ENCODE peak calls at places on chromosomes 16 and 17, in six cellular contexts. F is HFFc6, I is dorsolateral prefrontal cortex, T is Calu3, N is chondrocyte, U is fibroblast of pulmonary artery. P is an unnamed sample.

GRCh38 chr17:79046501-79047280 is 22.7 kb downstream of the C1QTNF1 start:
- DNase-seq in N (peak; percentile 68), T (no peak), U (no peak), F (no peak), I (no peak), P (no peak)

GRCh38 chr17:82587234-82588086 is 60.8 kb downstream of the WDR45B start:
- DNase-seq in T (no peak), N (no peak), I (no peak), F (no peak), U (no peak), P (no peak)

GRCh38 chr17:28357901-28358197 is 522 bp upstream of the POLDIP2 start:
- DNase-seq in I (no peak), T (no peak), U (no peak), F (no peak), N (no peak), P (no peak)

GRCh38 chr16:9042943-9043680 is 48.3 kb upstream of the HAPSTR1 start:
- DNase-seq in T (no peak), I (peak; percentile 41), F (peak; percentile 52), N (no peak), U (peak; percentile 49), P (no peak)

GRCh38 chr17:71157297-71157696 is 963.5 kb upstream of the SOX9 start:
- DNase-seq in U (no peak), I (no peak), F (no peak), N (no peak), T (no peak), P (no peak)

GRCh38 chr17:3916013-3916696 is at the start of gene P2RX1:
- DNase-seq in T (no peak), F (no peak), N (no peak), U (peak; percentile 75), I (no peak), P (peak; percentile 55)

GRCh38 chr17:3894927-3895343 is 2.1 kb upstream of the CAMKK1 start:
- DNase-seq in N (no peak), F (peak; percentile 9), T (no peak), I (no peak), U (peak; percentile 76), P (no peak)

GRCh38 chr17:10875411-10875810 is 37.5 kb upstream of the PIRT start:
- DNase-seq in I (peak; percentile 47), F (no peak), N (no peak), U (peak; percentile 3), T (peak; percentile 1), P (peak; percentile 10)

GRCh38 chr16:25747160-25747758 is 55.5 kb downstream of the HS3ST4 start:
- DNase-seq in I (no peak), F (no peak), U (peak; percentile 1), T (no peak), N (no peak), P (peak; percentile 9)

GRCh38 chr16:20847577-20847976 is 41.2 kb downstream of the REXO5 start:
- DNase-seq in U (no peak), I (no peak), F (no peak), T (no peak), N (no peak), P (no peak)

GRCh38 chr17:54948380-54948779 is 20.1 kb downstream of the COX11 start:
- DNase-seq in F (peak; percentile 96), U (peak; percentile 73), T (peak; percentile 36), I (no peak), N (no peak), P (peak; percentile 7)

GRCh38 chr17:73251871-73252270 is 9.8 kb downstream of the CPSF4L start:
- DNase-seq in U (no peak), I (no peak), F (no peak), T (no peak), N (no peak), P (no peak)

GRCh38 chr17:49349535-49349934 is 12.5 kb downstream of the ZNF652 start:
- DNase-seq in I (no peak), U (no peak), T (no peak), F (no peak), N (no peak), P (no peak)

DNA sequence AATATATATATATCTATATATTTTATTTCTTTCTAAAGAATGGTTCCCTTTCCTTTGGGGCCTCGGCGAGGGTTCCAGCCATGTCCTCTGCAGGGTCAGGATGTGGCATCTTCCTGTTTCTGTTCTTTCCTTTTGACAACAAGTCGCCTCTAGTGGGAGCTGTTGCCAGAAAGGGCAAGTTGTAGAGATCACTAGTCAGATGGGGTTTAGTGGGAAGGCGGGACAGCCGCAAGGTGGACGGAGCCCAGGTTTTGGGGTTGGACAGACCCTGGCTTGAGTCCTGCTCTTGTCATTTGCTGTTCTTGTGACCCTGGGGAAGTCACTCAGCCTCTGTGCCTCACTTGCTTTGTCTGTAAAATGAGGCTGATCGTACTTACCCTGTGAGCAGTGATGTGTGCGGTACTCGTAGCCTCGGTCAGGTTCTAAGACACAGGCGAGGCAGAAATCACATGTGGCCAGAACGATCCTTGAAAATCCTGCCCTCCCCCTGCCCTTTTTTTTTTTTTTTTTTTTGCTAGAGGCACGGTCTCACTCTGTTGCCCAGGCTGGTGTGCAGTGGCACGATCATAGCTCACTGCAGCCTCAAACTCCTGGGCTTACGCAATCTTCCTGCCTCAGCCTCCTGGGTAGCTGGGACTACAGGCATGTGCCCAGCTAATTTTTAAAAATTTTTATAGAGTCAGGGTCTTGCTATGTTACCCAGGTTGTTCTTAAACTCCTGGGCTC is 80.1 kb downstream of the ABCC6 start:
- DNase-seq in T (peak; percentile 14), I (no peak), F (peak; percentile 11), N (no peak), U (no peak), P (peak; percentile 23)
- TF ChIP-seq CTCF in T (peak; percentile 17), I (peak; percentile 28), F (peak; percentile 66), N (peak; percentile 66), U (peak; percentile 34), P (peak; percentile 35)

GRCh38 chr17:42819939-42820535 is 4.0 kb downstream of the BECN1 start:
- DNase-seq in U (peak; percentile 70), F (peak; percentile 56), T (peak; percentile 83), I (no peak), N (no peak), P (peak; percentile 82)
- TF ChIP-seq CTCF in U (peak; percentile 82), F (peak; percentile 91), T (peak; percentile 84), I (peak; percentile 60), N (peak; percentile 84), P (peak; percentile 74)

GRCh38 chr17:1713878-1714487 is 3.8 kb upstream of the TLCD2 start:
- DNase-seq in U (peak; percentile 56), I (no peak), N (no peak), T (peak; percentile 50), F (peak; percentile 25), P (no peak)
- TF ChIP-seq CTCF in U (peak; percentile 50), I (peak; percentile 30), N (peak; percentile 67), T (peak; percentile 43), F (peak; percentile 64), P (peak; percentile 29)

GRCh38 chr16:89600956-89601355 is 12.5 kb upstream of the DPEP1 start:
- DNase-seq in F (no peak), T (no peak), I (no peak), U (no peak), N (no peak), P (no peak)
- TF ChIP-seq CTCF in F (no peak), T (no peak), I (no peak), U (no peak), N (no peak), P (no peak)

DNA sequence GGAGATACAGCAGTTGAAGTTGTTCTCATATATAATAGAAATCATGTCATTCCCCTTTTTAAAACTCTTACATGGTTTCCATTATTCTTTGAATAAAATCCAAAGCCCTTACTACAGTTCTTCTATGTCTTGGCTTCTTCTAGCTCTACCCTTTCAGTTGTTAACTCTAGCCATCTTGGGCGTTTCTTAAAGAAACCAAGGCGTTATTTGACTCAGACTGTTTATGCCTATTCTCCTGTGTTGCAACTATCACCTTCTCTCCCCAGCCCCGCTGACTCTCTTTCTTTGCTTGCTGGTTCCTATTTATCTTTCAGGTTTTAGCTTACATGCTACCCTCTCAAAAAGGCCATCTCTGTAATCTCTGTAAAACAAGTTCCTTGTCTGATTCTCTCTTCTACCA is 32.7 kb downstream of the NFATC3 start:
- DNase-seq in T (no peak), N (no peak), F (no peak), I (no peak), U (no peak), P (peak; percentile 30)
- TF ChIP-seq CTCF in T (no peak), N (no peak), F (no peak), I (no peak), U (no peak), P (no peak)

DNA sequence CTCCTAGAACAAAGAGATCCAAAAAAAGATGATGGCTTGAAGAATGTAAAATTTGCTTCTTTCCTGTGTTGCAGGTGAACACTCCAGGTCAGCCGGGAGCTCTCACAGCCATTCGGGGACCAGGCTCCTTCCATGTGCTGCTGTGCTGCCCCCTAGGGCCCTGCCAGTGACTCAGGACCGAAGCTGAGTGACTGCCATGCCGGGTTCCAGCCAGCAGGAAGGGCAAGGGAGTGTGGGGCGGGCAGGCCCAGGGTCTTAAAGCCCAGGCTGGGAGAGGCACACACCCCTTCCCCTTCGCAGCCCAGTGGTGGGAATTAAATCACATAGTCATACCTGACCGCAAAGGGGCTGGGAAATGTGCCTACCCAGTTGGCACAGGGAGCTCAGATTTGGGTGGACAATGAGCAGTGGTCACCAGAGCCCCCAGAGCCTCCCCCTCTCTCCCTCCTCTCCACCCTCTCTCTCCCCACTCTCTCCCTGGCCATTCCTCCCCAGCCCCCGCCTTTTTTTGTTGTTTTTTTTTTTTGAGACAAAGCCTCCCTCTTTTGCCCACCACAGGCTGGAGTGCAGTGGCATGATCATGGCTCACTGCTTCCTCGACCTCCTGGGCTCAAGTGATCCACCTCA is 11.5 kb downstream of the EPOP start:
- DNase-seq in F (peak; percentile 63), U (peak; percentile 50), T (peak; percentile 99), N (no peak), I (peak; percentile 73), P (peak; percentile 84)
- TF ChIP-seq CTCF in F (peak; percentile 84), U (peak; percentile 81), T (peak; percentile 100), N (peak; percentile 85), I (peak; percentile 86), P (peak; percentile 91)

GRCh38 chr16:51630051-51630450 is 479.0 kb upstream of the SALL1 start:
- DNase-seq in N (no peak), U (no peak), T (no peak), I (no peak), F (no peak), P (no peak)
- TF ChIP-seq CTCF in N (no peak), U (no peak), T (no peak), I (no peak), F (no peak), P (no peak)

GRCh38 chr16:50093607-50094570 is 28.1 kb downstream of the HEATR3 start:
- DNase-seq in I (peak; percentile 51), F (no peak), T (no peak), N (no peak), U (no peak), P (no peak)

GRCh38 chr16:50083996-50084395 is 18.2 kb downstream of the HEATR3 start:
- DNase-seq in N (no peak), I (no peak), F (no peak), U (no peak), T (no peak), P (no peak)

GRCh38 chr16:50086176-50086575 is 20.4 kb downstream of the HEATR3 start:
- DNase-seq in U (no peak), T (no peak), F (no peak), N (no peak), I (no peak), P (no peak)

DNA sequence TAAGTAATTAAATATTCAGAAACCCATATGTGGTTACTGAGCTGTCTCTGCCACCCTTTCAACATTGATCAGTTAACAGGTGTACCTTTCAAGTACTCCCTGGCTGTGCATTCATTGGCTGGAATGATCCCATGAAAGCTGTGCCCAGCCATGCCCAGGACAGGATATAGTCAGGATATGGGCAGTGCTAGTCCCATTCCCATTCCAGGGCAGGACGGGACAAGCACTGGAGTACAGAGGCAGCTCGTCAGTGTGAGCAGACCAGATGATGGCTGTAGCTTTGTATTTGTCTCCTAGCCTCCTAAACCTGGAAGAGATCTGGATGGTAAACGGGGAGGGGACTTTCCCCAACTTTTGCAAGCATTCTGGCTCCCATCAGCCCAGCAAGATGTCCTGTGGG is 22.5 kb downstream of the HEATR3 start:
- DNase-seq in N (no peak), T (no peak), F (no peak), I (no peak), U (no peak), P (no peak)
- TF ChIP-seq CTCF in N (no peak), T (no peak), F (no peak), I (no peak), U (no peak), P (no peak)

P was measured in GM12865.